ENCODE peak calls at places on chromosome 7, in seven cellular contexts. S, I, B, U, F, N and T are unnamed samples.

GRCh38 chr7:51324206-51324884 is 7.7 kb upstream of the COBL start:
- DNase-seq in I (no peak), F (peak; percentile 36), N (no peak), S (no peak), U (no peak), B (no peak), T (no peak)

GRCh38 chr7:151389096-151389767 is 20.6 kb downstream of the WDR86 start:
- DNase-seq in S (no peak), U (no peak), I (no peak), N (no peak), F (no peak), B (no peak), T (no peak)

GRCh38 chr7:47591655-47592572 is 10.0 kb upstream of the TNS3 start:
- DNase-seq in F (no peak), N (no peak), I (no peak), B (peak; percentile 77), U (no peak), S (peak; percentile 81), T (no peak)

GRCh38 chr7:114648680-114649079 is 234.1 kb downstream of the FOXP2 start:
- DNase-seq in F (no peak), S (no peak), N (no peak), B (no peak), U (no peak), I (no peak), T (no peak)

GRCh38 chr7:114825423-114825951 is 96.4 kb upstream of the MDFIC start:
- DNase-seq in S (no peak), N (no peak), I (peak; percentile 44), B (no peak), F (no peak), U (no peak), T (peak; percentile 37)

GRCh38 chr7:15929406-15929805 is 242.9 kb upstream of the MEOX2 start:
- DNase-seq in S (no peak), N (no peak), I (no peak), U (no peak), B (no peak), F (no peak), T (no peak)

GRCh38 chr7:106279425-106280182 is 5.2 kb downstream of the NAMPT start:
- DNase-seq in S (no peak), B (no peak), N (no peak), I (no peak), U (peak; percentile 12), F (no peak), T (no peak)

GRCh38 chr7:79593819-79594218 is 140.4 kb upstream of the MAGI2 start:
- DNase-seq in S (no peak), N (no peak), U (no peak), B (no peak), F (no peak), I (no peak), T (no peak)